ENCODE peak calls at places on chromosomes 3 and 15, in nine cellular contexts. One of them, this sample, is unnamed.
A peak's percentile ranks its signal among the peaks of the same experiment; 100 is the strongest.

GRCh38 chr3:123440181-123440580 is 8.7 kb downstream of the ADCY5 start:
- DNase-seq in adrenal gland: no peak
- DNase-seq in mammary epithelial cell: no peak
- DNase-seq in fibroblast of mammary gland: no peak
- DNase-seq in lower lobe of right lung: no peak
- DNase-seq in RWPE1: no peak
- DNase-seq in B cell: no peak
- DNase-seq in progenitor cell of endocrine pancreas: no peak
- DNase-seq in mucosa of descending colon: no peak
- DNase-seq in this sample: no peak

GRCh38 chr15:41218851-41219250 is 11.7 kb downstream of the EXD1 start:
- DNase-seq in adrenal gland: no peak
- DNase-seq in mammary epithelial cell: no peak
- DNase-seq in fibroblast of mammary gland: no peak
- DNase-seq in lower lobe of right lung: no peak
- DNase-seq in RWPE1: no peak
- DNase-seq in B cell: no peak
- DNase-seq in progenitor cell of endocrine pancreas: no peak
- DNase-seq in mucosa of descending colon: no peak
- DNase-seq in this sample: no peak

GRCh38 chr3:23183731-23184130 is 19.4 kb upstream of the UBE2E2 start:
- DNase-seq in adrenal gland: peak; percentile 35
- DNase-seq in mammary epithelial cell: peak; percentile 62
- DNase-seq in fibroblast of mammary gland: peak; percentile 56
- DNase-seq in lower lobe of right lung: no peak
- DNase-seq in RWPE1: peak; percentile 47
- DNase-seq in B cell: no peak
- DNase-seq in progenitor cell of endocrine pancreas: no peak
- DNase-seq in mucosa of descending colon: peak; percentile 67
- DNase-seq in this sample: peak; percentile 8

GRCh38 chr3:107416886-107417285 is 39.6 kb downstream of the CCDC54 start:
- DNase-seq in adrenal gland: no peak
- DNase-seq in mammary epithelial cell: peak; percentile 49
- DNase-seq in fibroblast of mammary gland: peak; percentile 34
- DNase-seq in lower lobe of right lung: no peak
- DNase-seq in RWPE1: no peak
- DNase-seq in B cell: no peak
- DNase-seq in progenitor cell of endocrine pancreas: no peak
- DNase-seq in mucosa of descending colon: no peak
- DNase-seq in this sample: no peak

GRCh38 chr3:193080821-193081220 is 160.2 kb upstream of the PLAAT1 start:
- DNase-seq in adrenal gland: no peak
- DNase-seq in mammary epithelial cell: no peak
- DNase-seq in fibroblast of mammary gland: no peak
- DNase-seq in lower lobe of right lung: no peak
- DNase-seq in RWPE1: no peak
- DNase-seq in B cell: no peak
- DNase-seq in progenitor cell of endocrine pancreas: no peak
- DNase-seq in mucosa of descending colon: no peak
- DNase-seq in this sample: no peak

GRCh38 chr3:159977295-159977694 is 11.3 kb upstream of the IL12A start:
- DNase-seq in adrenal gland: no peak
- DNase-seq in mammary epithelial cell: no peak
- DNase-seq in fibroblast of mammary gland: no peak
- DNase-seq in lower lobe of right lung: no peak
- DNase-seq in RWPE1: no peak
- DNase-seq in B cell: no peak
- DNase-seq in progenitor cell of endocrine pancreas: no peak
- DNase-seq in mucosa of descending colon: peak; percentile 28
- DNase-seq in this sample: no peak

GRCh38 chr15:83205725-83206324 is 1.8 kb downstream of the HDGFL3 start:
- DNase-seq in adrenal gland: no peak
- DNase-seq in mammary epithelial cell: no peak
- DNase-seq in fibroblast of mammary gland: peak; percentile 81
- DNase-seq in lower lobe of right lung: no peak
- DNase-seq in RWPE1: no peak
- DNase-seq in B cell: no peak
- DNase-seq in progenitor cell of endocrine pancreas: no peak
- DNase-seq in mucosa of descending colon: no peak
- DNase-seq in this sample: no peak

GRCh38 chr3:172918165-172918564 is 167.6 kb downstream of the ECT2 start:
- DNase-seq in adrenal gland: no peak
- DNase-seq in mammary epithelial cell: no peak
- DNase-seq in fibroblast of mammary gland: peak; percentile 10
- DNase-seq in lower lobe of right lung: no peak
- DNase-seq in RWPE1: no peak
- DNase-seq in B cell: no peak
- DNase-seq in progenitor cell of endocrine pancreas: no peak
- DNase-seq in mucosa of descending colon: no peak
- DNase-seq in this sample: no peak

GRCh38 chr3:190497809-190498208 is 16.1 kb upstream of the IL1RAP start:
- DNase-seq in adrenal gland: no peak
- DNase-seq in mammary epithelial cell: peak; percentile 52
- DNase-seq in fibroblast of mammary gland: no peak
- DNase-seq in lower lobe of right lung: no peak
- DNase-seq in RWPE1: peak; percentile 28
- DNase-seq in B cell: no peak
- DNase-seq in progenitor cell of endocrine pancreas: no peak
- DNase-seq in mucosa of descending colon: no peak
- DNase-seq in this sample: no peak

GRCh38 chr15:38069001-38069400 is 134.6 kb downstream of the TMCO5A start:
- DNase-seq in adrenal gland: no peak
- DNase-seq in mammary epithelial cell: peak; percentile 85
- DNase-seq in fibroblast of mammary gland: peak; percentile 84
- DNase-seq in lower lobe of right lung: no peak
- DNase-seq in RWPE1: peak; percentile 89
- DNase-seq in B cell: no peak
- DNase-seq in progenitor cell of endocrine pancreas: no peak
- DNase-seq in mucosa of descending colon: peak; percentile 49
- DNase-seq in this sample: no peak

GRCh38 chr3:18998069-18998468 is 150.2 kb upstream of the KCNH8 start:
- DNase-seq in adrenal gland: no peak
- DNase-seq in mammary epithelial cell: no peak
- DNase-seq in fibroblast of mammary gland: no peak
- DNase-seq in lower lobe of right lung: no peak
- DNase-seq in RWPE1: no peak
- DNase-seq in B cell: no peak
- DNase-seq in progenitor cell of endocrine pancreas: no peak
- DNase-seq in mucosa of descending colon: no peak
- DNase-seq in this sample: no peak

GRCh38 chr3:177973241-177973840 is 562.9 kb upstream of the KCNMB2 start:
- DNase-seq in adrenal gland: no peak
- DNase-seq in mammary epithelial cell: peak; percentile 57
- DNase-seq in fibroblast of mammary gland: peak; percentile 43
- DNase-seq in lower lobe of right lung: no peak
- DNase-seq in RWPE1: peak; percentile 16
- DNase-seq in B cell: no peak
- DNase-seq in progenitor cell of endocrine pancreas: no peak
- DNase-seq in mucosa of descending colon: no peak
- DNase-seq in this sample: no peak

GRCh38 chr15:80777137-80777536 is 2.0 kb upstream of the CEMIP start:
- DNase-seq in adrenal gland: no peak
- DNase-seq in mammary epithelial cell: peak; percentile 92
- DNase-seq in fibroblast of mammary gland: peak; percentile 91
- DNase-seq in lower lobe of right lung: no peak
- DNase-seq in RWPE1: peak; percentile 68
- DNase-seq in B cell: no peak
- DNase-seq in progenitor cell of endocrine pancreas: no peak
- DNase-seq in mucosa of descending colon: peak; percentile 77
- DNase-seq in this sample: no peak

GRCh38 chr3:101574388-101575156 is 592 bp downstream of the PCNP start:
- DNase-seq in adrenal gland: peak; percentile 68
- DNase-seq in mammary epithelial cell: no peak
- DNase-seq in fibroblast of mammary gland: peak; percentile 68
- DNase-seq in lower lobe of right lung: peak; percentile 62
- DNase-seq in RWPE1: no peak
- DNase-seq in B cell: peak; percentile 41
- DNase-seq in progenitor cell of endocrine pancreas: no peak
- DNase-seq in mucosa of descending colon: peak; percentile 54
- DNase-seq in this sample: peak; percentile 38

GRCh38 chr3:172716476-172716875 is 5.6 kb upstream of the NCEH1 start:
- DNase-seq in adrenal gland: peak; percentile 35
- DNase-seq in mammary epithelial cell: no peak
- DNase-seq in fibroblast of mammary gland: no peak
- DNase-seq in lower lobe of right lung: peak; percentile 75
- DNase-seq in RWPE1: no peak
- DNase-seq in B cell: no peak
- DNase-seq in progenitor cell of endocrine pancreas: no peak
- DNase-seq in mucosa of descending colon: peak; percentile 30
- DNase-seq in this sample: no peak

GRCh38 chr3:124679048-124679638 is 51.1 kb upstream of the UMPS start:
- DNase-seq in adrenal gland: no peak
- DNase-seq in mammary epithelial cell: no peak
- DNase-seq in fibroblast of mammary gland: no peak
- DNase-seq in lower lobe of right lung: no peak
- DNase-seq in RWPE1: no peak
- DNase-seq in B cell: no peak
- DNase-seq in progenitor cell of endocrine pancreas: no peak
- DNase-seq in mucosa of descending colon: no peak
- DNase-seq in this sample: no peak

GRCh38 chr3:129942296-129942695 is 32.2 kb upstream of the TRH start:
- DNase-seq in adrenal gland: peak; percentile 56
- DNase-seq in mammary epithelial cell: peak; percentile 38
- DNase-seq in fibroblast of mammary gland: peak; percentile 58
- DNase-seq in lower lobe of right lung: peak; percentile 59
- DNase-seq in RWPE1: peak; percentile 68
- DNase-seq in B cell: peak; percentile 45
- DNase-seq in progenitor cell of endocrine pancreas: peak; percentile 57
- DNase-seq in mucosa of descending colon: peak; percentile 60
- DNase-seq in this sample: peak; percentile 82

GRCh38 chr3:140753865-140754754 is 76.2 kb downstream of the TRIM42 start:
- DNase-seq in adrenal gland: no peak
- DNase-seq in mammary epithelial cell: peak; percentile 85
- DNase-seq in fibroblast of mammary gland: no peak
- DNase-seq in lower lobe of right lung: no peak
- DNase-seq in RWPE1: no peak
- DNase-seq in B cell: no peak
- DNase-seq in progenitor cell of endocrine pancreas: no peak
- DNase-seq in mucosa of descending colon: no peak
- DNase-seq in this sample: no peak

GRCh38 chr3:127222163-127222562 is 29.2 kb downstream of the PRR23E start:
- DNase-seq in adrenal gland: no peak
- DNase-seq in mammary epithelial cell: no peak
- DNase-seq in fibroblast of mammary gland: no peak
- DNase-seq in lower lobe of right lung: no peak
- DNase-seq in RWPE1: no peak
- DNase-seq in B cell: no peak
- DNase-seq in progenitor cell of endocrine pancreas: no peak
- DNase-seq in mucosa of descending colon: no peak
- DNase-seq in this sample: no peak

DNA sequence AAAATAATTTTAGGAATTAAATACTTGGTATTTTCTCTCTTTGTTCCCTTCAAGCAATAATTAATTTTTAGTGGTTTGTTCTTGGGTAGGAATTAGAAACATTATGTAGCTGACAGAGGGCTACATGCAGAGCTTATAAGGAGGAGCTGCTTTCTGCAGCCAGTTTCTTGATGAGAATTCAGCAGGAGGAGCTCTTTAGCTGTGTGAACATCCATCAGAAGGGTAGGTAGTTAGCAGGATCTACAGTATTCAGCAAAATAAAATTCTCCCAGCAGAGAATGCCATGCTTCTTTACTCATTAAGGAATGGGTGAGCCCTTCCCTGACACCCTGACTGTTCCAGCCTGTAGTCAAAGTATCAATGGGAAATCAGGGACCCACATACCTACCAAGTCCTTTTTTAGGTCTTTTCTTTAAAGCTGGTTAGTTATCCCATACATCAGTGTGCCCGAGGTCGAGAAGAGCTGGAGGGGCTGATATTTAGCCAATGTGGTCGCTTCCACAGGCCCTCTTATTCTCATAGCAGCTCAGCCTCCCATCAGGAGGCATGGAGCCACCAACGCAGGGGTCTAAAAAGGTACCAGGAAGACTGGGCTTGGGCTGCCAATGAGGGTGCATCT is 54.0 kb downstream of the KCNAB1 start:
- DNase-seq in adrenal gland: no peak
- DNase-seq in mammary epithelial cell: peak; percentile 44
- DNase-seq in fibroblast of mammary gland: peak; percentile 71
- DNase-seq in lower lobe of right lung: no peak
- DNase-seq in RWPE1: no peak
- DNase-seq in B cell: no peak
- DNase-seq in progenitor cell of endocrine pancreas: no peak
- DNase-seq in mucosa of descending colon: no peak
- DNase-seq in this sample: no peak
- TF ChIP-seq CTCF in adrenal gland: no peak
- TF ChIP-seq CTCF in mammary epithelial cell: peak; percentile 26
- TF ChIP-seq CTCF in fibroblast of mammary gland: peak; percentile 58
- TF ChIP-seq CTCF in lower lobe of right lung: peak; percentile 7
- TF ChIP-seq CTCF in RWPE1: no peak
- TF ChIP-seq CTCF in B cell: no peak
- TF ChIP-seq CTCF in progenitor cell of endocrine pancreas: peak; percentile 45
- TF ChIP-seq CTCF in mucosa of descending colon: no peak
- TF ChIP-seq CTCF in this sample: no peak

DNA sequence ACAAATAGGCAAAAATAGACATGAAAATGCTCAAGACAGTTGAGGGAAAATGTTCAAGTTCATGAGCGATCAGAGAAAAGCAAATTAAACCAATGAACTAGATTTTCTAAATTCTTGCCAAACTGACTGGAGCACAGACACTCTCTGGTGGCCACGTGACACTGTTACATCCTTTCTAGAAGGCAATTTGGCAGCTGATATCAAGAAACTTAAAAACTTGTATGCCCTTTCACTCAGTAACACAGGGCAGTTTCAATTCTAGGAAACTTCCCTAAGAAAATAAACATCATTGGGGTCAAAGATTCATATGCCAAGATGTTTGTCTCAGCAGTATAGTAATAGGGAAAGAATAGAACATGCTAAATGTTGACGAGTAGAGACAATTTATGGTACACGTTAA is 52.2 kb downstream of the ABHD5 start:
- DNase-seq in adrenal gland: no peak
- DNase-seq in mammary epithelial cell: no peak
- DNase-seq in fibroblast of mammary gland: peak; percentile 72
- DNase-seq in lower lobe of right lung: no peak
- DNase-seq in RWPE1: no peak
- DNase-seq in B cell: no peak
- DNase-seq in progenitor cell of endocrine pancreas: no peak
- DNase-seq in mucosa of descending colon: peak; percentile 47
- DNase-seq in this sample: no peak
- TF ChIP-seq CTCF in adrenal gland: peak; percentile 7
- TF ChIP-seq CTCF in mammary epithelial cell: peak; percentile 17
- TF ChIP-seq CTCF in fibroblast of mammary gland: peak; percentile 52
- TF ChIP-seq CTCF in lower lobe of right lung: no peak
- TF ChIP-seq CTCF in RWPE1: no peak
- TF ChIP-seq CTCF in B cell: no peak
- TF ChIP-seq CTCF in progenitor cell of endocrine pancreas: peak; percentile 20
- TF ChIP-seq CTCF in mucosa of descending colon: no peak
- TF ChIP-seq CTCF in this sample: peak; percentile 40

GRCh38 chr15:57528940-57529565 is 62.7 kb upstream of the MYZAP start:
- DNase-seq in adrenal gland: no peak
- DNase-seq in mammary epithelial cell: no peak
- DNase-seq in fibroblast of mammary gland: no peak
- DNase-seq in lower lobe of right lung: no peak
- DNase-seq in RWPE1: no peak
- DNase-seq in B cell: no peak
- DNase-seq in progenitor cell of endocrine pancreas: no peak
- DNase-seq in mucosa of descending colon: no peak
- DNase-seq in this sample: no peak
- TF ChIP-seq CTCF in adrenal gland: no peak
- TF ChIP-seq CTCF in mammary epithelial cell: no peak
- TF ChIP-seq CTCF in fibroblast of mammary gland: no peak
- TF ChIP-seq CTCF in lower lobe of right lung: no peak
- TF ChIP-seq CTCF in RWPE1: no peak
- TF ChIP-seq CTCF in B cell: no peak
- TF ChIP-seq CTCF in progenitor cell of endocrine pancreas: no peak
- TF ChIP-seq CTCF in mucosa of descending colon: no peak
- TF ChIP-seq CTCF in this sample: no peak

GRCh38 chr3:51354172-51354571 is 30.9 kb upstream of the MANF start:
- DNase-seq in adrenal gland: no peak
- DNase-seq in mammary epithelial cell: no peak
- DNase-seq in fibroblast of mammary gland: no peak
- DNase-seq in lower lobe of right lung: no peak
- DNase-seq in RWPE1: no peak
- DNase-seq in B cell: no peak
- DNase-seq in progenitor cell of endocrine pancreas: no peak
- DNase-seq in mucosa of descending colon: no peak
- DNase-seq in this sample: no peak
- TF ChIP-seq CTCF in adrenal gland: no peak
- TF ChIP-seq CTCF in mammary epithelial cell: no peak
- TF ChIP-seq CTCF in fibroblast of mammary gland: no peak
- TF ChIP-seq CTCF in lower lobe of right lung: no peak
- TF ChIP-seq CTCF in RWPE1: no peak
- TF ChIP-seq CTCF in B cell: no peak
- TF ChIP-seq CTCF in progenitor cell of endocrine pancreas: no peak
- TF ChIP-seq CTCF in mucosa of descending colon: no peak
- TF ChIP-seq CTCF in this sample: no peak

This sample was measured in neural crest cell.